ENCODE peak calls at places on chromosome 16, in four cellular contexts. J, R, P and C are unnamed samples.

GRCh38 chr16:89658221-89658879 is 714 bp downstream of the SPATA33 start:
- DNase-seq in R (no peak), P (peak), J (peak), C (no peak)

GRCh38 chr16:89360760-89361435 is 129.5 kb downstream of the ANKRD11 start:
- DNase-seq in R (no peak), J (no peak), P (no peak), C (peak)

GRCh38 chr16:15682105-15682570 is 32.1 kb downstream of the NDE1 start:
- DNase-seq in J (no peak), P (peak), R (peak), C (no peak)

GRCh38 chr16:48318630-48319029 is 66.6 kb downstream of the SIAH1 start:
- DNase-seq in P (no peak), J (no peak), R (no peak), C (peak)

GRCh38 chr16:89732918-89733242 is 11.5 kb downstream of the ZNF276 start:
- DNase-seq in J (no peak), P (no peak), R (no peak), C (no peak)

GRCh38 chr16:66619036-66619435 is 14.5 kb downstream of the CMTM3 start:
- DNase-seq in R (no peak), J (no peak), P (no peak), C (no peak)

GRCh38 chr16:57372372-57373116 is at the start of gene CX3CL1:
- DNase-seq in P (no peak), R (peak), J (no peak), C (no peak)

GRCh38 chr16:49463529-49463928 is 89.9 kb downstream of the C16orf78 start:
- DNase-seq in R (no peak), P (no peak), J (no peak), C (peak)

GRCh38 chr16:74951676-74952075 is 33.2 kb downstream of the WDR59 start:
- DNase-seq in P (no peak), R (no peak), J (no peak), C (no peak)

DNA sequence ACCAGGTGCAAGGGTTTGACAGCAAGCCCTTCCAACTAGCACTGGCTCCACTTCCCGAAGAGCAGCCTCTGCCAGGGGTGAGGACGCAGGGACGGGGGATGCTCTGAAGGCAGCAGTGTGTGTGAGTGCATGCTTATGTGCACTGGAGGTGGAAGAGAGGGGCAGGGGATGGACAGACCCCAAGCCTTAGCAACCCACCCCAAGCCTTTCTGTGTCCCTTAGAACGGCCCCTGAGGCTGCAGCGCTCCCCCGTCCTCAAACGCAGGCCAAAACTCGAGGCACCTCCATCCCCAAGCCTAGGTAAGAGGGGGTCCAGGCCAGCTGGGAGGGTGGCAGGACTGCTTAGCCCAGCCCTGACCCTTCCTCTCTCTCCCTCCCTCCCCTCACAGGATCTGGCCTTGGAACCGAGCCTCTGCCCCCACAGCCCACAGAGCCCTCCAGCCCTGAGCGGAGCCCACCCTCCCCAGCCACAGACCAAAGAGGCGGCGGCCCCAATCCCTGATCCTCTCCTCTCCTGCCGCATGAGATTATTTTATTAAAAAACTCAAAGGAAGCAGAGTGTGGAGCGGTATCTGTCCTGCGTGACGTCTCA is 2.9 kb downstream of the ACD start:
- DNase-seq in R (no peak), J (no peak), P (no peak), C (no peak)
- TF ChIP-seq TARDBP in R (no peak), J (no peak), P (no peak), C (no peak)

GRCh38 chr16:27085182-27085581 is 18.5 kb downstream of the C16orf82 start:
- DNase-seq in J (no peak), R (no peak), P (no peak), C (no peak)

GRCh38 chr16:27084296-27085065 is 17.8 kb downstream of the C16orf82 start:
- DNase-seq in P (no peak), R (no peak), J (no peak), C (no peak)

GRCh38 chr16:27083861-27084261 is 17.1 kb downstream of the C16orf82 start:
- DNase-seq in P (peak), R (no peak), J (peak), C (no peak)

DNA sequence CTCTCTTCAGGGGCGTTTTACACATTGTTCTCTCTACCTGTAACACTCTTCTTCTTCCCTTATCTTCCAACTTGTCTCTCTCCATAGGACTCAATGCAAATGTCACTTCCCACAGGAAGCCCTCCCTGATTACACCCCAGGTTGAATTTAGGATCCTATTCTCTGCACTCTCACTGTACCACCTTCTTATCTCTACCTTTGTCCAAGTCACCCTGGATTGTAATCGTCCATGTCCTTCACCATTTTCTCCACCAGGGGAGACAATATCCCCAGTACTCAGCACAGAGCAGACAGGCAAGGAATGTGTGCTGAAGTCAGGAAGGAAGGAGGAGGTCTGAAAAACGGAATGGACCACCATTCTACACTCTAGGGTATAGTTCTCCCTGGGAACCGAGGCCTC is 14.1 kb downstream of the C16orf82 start:
- DNase-seq in P (peak), J (peak), R (peak), C (no peak)
- TF ChIP-seq TARDBP in P (no peak), J (no peak), R (no peak), C (no peak)

GRCh38 chr16:87273471-87274030 is 43.6 kb downstream of the C16orf95 start:
- DNase-seq in R (no peak), J (no peak), P (no peak), C (no peak)
- TF ChIP-seq TARDBP in R (no peak), J (no peak), P (no peak), C (no peak)

DNA sequence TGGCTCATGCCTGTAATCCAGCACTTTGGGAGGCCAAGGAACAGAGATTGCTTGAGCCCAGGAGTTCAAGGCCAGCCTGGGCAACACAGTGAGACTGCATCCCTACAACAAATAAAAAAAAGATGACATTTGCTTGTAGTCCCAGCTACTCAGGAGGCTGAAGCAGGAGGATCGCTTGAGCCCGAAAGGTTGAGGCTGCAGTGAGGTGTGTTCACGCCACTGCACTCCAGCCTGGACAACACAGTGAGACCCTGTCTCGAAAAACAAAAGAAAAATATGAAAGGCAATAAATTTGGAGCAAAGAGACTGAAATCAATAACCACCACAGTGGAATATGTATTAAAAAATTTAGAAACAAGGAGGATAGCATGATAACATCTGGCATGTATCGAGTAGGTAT is 143.8 kb upstream of the RBL2 start:
- DNase-seq in J (no peak), R (no peak), P (no peak), C (no peak)
- TF ChIP-seq TARDBP in J (no peak), R (no peak), P (no peak), C (no peak)

GRCh38 chr16:19560078-19560477 is 4.6 kb downstream of the VPS35L start:
- DNase-seq in P (no peak), R (no peak), J (no peak), C (no peak)

GRCh38 chr16:19555186-19555937 is at the start of gene VPS35L:
- DNase-seq in P (peak), J (peak), R (peak), C (peak)

GRCh38 chr16:19555938-19556778 is 655 bp downstream of the VPS35L start:
- DNase-seq in R (no peak), P (peak), J (peak), C (peak)

GRCh38 chr16:19563377-19563776 is 7.9 kb downstream of the VPS35L start:
- DNase-seq in R (no peak), P (no peak), J (no peak), C (no peak)

DNA sequence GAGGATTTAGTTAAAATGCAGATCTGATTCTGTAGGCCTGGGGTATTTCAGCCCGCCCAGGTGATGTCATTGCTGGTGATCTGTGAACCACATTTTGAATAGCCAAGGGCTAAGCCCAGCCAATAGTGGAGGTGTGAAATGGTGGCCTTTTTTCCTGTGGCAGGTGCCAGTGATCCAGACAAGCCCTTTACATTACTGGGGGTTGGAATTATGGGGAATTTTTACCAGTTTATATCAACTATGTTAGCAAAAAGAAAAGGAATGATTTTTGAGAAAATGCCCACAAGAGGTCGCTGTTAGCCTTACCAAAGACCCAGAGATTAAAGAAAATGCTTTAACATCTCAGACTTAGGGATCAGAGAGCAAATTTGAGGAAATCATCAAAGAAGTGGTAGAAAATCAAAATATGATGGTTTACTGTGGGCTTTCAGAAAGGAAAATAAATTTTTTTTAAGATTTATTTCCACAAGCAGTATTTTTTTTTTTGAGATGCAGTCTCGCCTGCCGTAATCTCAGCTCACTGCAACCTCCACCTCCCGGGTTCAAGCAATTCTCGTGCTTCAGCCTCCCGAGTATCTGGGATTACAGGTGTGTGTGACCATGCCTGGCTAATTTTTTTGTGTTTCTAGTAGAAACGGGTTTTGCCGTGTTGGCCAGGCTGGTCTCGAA is 3.9 kb downstream of the VPS35L start:
- DNase-seq in J (peak), P (peak), R (peak), C (no peak)
- TF ChIP-seq TARDBP in J (no peak), P (no peak), R (no peak), C (no peak)

GRCh38 chr16:19994771-19995170 is 78.9 kb downstream of the GPR139 start:
- DNase-seq in J (no peak), R (no peak), P (no peak), C (no peak)
- TF ChIP-seq TARDBP in J (no peak), R (no peak), P (no peak), C (no peak)

GRCh38 chr16:4869147-4869790 is 22.0 kb downstream of the UBN1 start:
- DNase-seq in P (no peak), R (no peak), J (no peak), C (no peak)
- TF ChIP-seq TARDBP in P (no peak), R (no peak), J (no peak), C (no peak)

GRCh38 chr16:68921654-68922053 is 78.3 kb downstream of the TANGO6 start:
- DNase-seq in R (peak), J (no peak), P (no peak), C (no peak)
- TF ChIP-seq TARDBP in R (no peak), J (no peak), P (no peak), C (no peak)

GRCh38 chr16:1052791-1053521 is 19.6 kb upstream of the SSTR5 start:
- DNase-seq in R (no peak), P (no peak), J (no peak), C (no peak)

GRCh38 chr16:1056196-1056595 is 16.4 kb upstream of the SSTR5 start:
- DNase-seq in J (no peak), R (no peak), P (no peak), C (no peak)

GRCh38 chr16:1055557-1055924 is 17.0 kb upstream of the SSTR5 start:
- DNase-seq in J (no peak), P (no peak), R (no peak), C (no peak)

GRCh38 chr16:1054660-1055556 is 17.6 kb upstream of the SSTR5 start:
- DNase-seq in J (peak), P (peak), R (peak), C (no peak)

DNA sequence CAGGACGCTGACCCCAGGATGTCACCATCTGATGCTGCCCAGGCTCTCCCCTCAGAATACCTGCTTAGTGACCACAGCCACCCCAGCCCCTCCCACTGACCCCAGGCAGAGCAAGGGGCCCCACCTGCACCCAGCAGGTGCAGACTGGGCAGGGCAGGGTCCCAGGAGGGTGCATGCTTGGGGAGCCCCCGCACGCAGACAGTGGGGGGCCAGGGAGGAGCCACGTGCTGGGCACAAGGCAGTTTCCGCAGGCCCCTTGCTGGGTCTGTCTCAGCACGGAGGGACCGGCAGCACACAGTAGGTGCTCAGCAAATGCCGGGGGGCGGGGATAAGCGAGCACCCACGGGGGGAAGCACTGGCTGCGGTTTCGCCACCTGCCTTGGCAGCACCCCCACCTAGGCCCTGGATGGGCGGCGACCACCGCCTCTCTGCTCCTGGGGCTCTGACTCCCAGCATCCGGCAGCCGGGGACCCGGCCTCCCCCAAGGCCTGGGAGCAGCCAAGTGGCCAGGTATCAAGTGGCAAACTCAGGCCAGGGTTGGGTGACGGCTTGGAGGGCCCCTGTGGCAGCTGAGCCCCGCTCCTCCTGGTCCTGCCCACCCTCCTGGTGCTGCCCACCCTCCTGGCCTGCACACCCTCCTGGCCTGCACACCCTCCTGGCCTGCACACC is 18.7 kb upstream of the SSTR5 start:
- DNase-seq in P (no peak), R (no peak), J (no peak), C (no peak)
- TF ChIP-seq TARDBP in P (no peak), R (no peak), J (no peak), C (no peak)

GRCh38 chr16:87757841-87758426 is 7.9 kb downstream of the KLHDC4 start:
- DNase-seq in J (no peak), R (no peak), P (no peak), C (no peak)
- TF ChIP-seq TARDBP in J (no peak), R (no peak), P (no peak), C (no peak)